ENCODE peak calls at places on chromosome 19, in five cellular contexts. One of them, this sample, is unnamed.

GRCh38 chr19:4414144-4414799 is 11.8 kb downstream of the CHAF1A start:
- DNase-seq in ELF-1: no peak
- DNase-seq in T-helper 2 cell: no peak
- DNase-seq in IMR-90: peak
- DNase-seq in stimulated activated CD4-positive, alpha-beta T cell treated with anti-CD3 and anti-CD28 coated beads, Interleukin-4, amount 100 ng/mL, for 48 hours: no peak
- DNase-seq in this sample: no peak

GRCh38 chr19:41421973-41422372 is 5.2 kb downstream of the B3GNT8 start:
- DNase-seq in ELF-1: no peak
- DNase-seq in T-helper 2 cell: no peak
- DNase-seq in IMR-90: no peak
- DNase-seq in stimulated activated CD4-positive, alpha-beta T cell treated with anti-CD3 and anti-CD28 coated beads, Interleukin-4, amount 100 ng/mL, for 48 hours: no peak
- DNase-seq in this sample: no peak

GRCh38 chr19:30557212-30557611 is 185.0 kb downstream of the ZNF536 start:
- DNase-seq in ELF-1: no peak
- DNase-seq in T-helper 2 cell: no peak
- DNase-seq in IMR-90: no peak
- DNase-seq in stimulated activated CD4-positive, alpha-beta T cell treated with anti-CD3 and anti-CD28 coated beads, Interleukin-4, amount 100 ng/mL, for 48 hours: no peak
- DNase-seq in this sample: no peak

GRCh38 chr19:46955114-46955812 is 64.4 kb upstream of the NPAS1 start:
- DNase-seq in ELF-1: no peak
- DNase-seq in T-helper 2 cell: peak
- DNase-seq in IMR-90: peak
- DNase-seq in stimulated activated CD4-positive, alpha-beta T cell treated with anti-CD3 and anti-CD28 coated beads, Interleukin-4, amount 100 ng/mL, for 48 hours: no peak
- DNase-seq in this sample: no peak

GRCh38 chr19:15123900-15124299 is 16.7 kb downstream of the SYDE1 start:
- DNase-seq in ELF-1: no peak
- DNase-seq in T-helper 2 cell: no peak
- DNase-seq in IMR-90: no peak
- DNase-seq in stimulated activated CD4-positive, alpha-beta T cell treated with anti-CD3 and anti-CD28 coated beads, Interleukin-4, amount 100 ng/mL, for 48 hours: no peak
- DNase-seq in this sample: peak

GRCh38 chr19:45323671-45324081 is 1.0 kb upstream of the CKM start:
- DNase-seq in ELF-1: no peak
- DNase-seq in T-helper 2 cell: no peak
- DNase-seq in IMR-90: no peak
- DNase-seq in stimulated activated CD4-positive, alpha-beta T cell treated with anti-CD3 and anti-CD28 coated beads, Interleukin-4, amount 100 ng/mL, for 48 hours: no peak
- DNase-seq in this sample: peak

GRCh38 chr19:52689804-52690394 is 44.9 kb downstream of the ZNF611 start:
- DNase-seq in ELF-1: peak
- DNase-seq in T-helper 2 cell: peak
- DNase-seq in IMR-90: no peak
- DNase-seq in stimulated activated CD4-positive, alpha-beta T cell treated with anti-CD3 and anti-CD28 coated beads, Interleukin-4, amount 100 ng/mL, for 48 hours: peak
- DNase-seq in this sample: peak

GRCh38 chr19:33872445-33873320 is 76.0 kb downstream of the KCTD15 start:
- DNase-seq in ELF-1: peak
- DNase-seq in T-helper 2 cell: no peak
- DNase-seq in IMR-90: no peak
- DNase-seq in stimulated activated CD4-positive, alpha-beta T cell treated with anti-CD3 and anti-CD28 coated beads, Interleukin-4, amount 100 ng/mL, for 48 hours: no peak
- DNase-seq in this sample: no peak

GRCh38 chr19:16436780-16437179 is 35.0 kb downstream of the EPS15L1 start:
- DNase-seq in ELF-1: no peak
- DNase-seq in T-helper 2 cell: no peak
- DNase-seq in IMR-90: no peak
- DNase-seq in stimulated activated CD4-positive, alpha-beta T cell treated with anti-CD3 and anti-CD28 coated beads, Interleukin-4, amount 100 ng/mL, for 48 hours: no peak
- DNase-seq in this sample: no peak

GRCh38 chr19:3821156-3821555 is 35.0 kb upstream of the MATK start:
- DNase-seq in ELF-1: peak
- DNase-seq in T-helper 2 cell: no peak
- DNase-seq in IMR-90: no peak
- DNase-seq in stimulated activated CD4-positive, alpha-beta T cell treated with anti-CD3 and anti-CD28 coated beads, Interleukin-4, amount 100 ng/mL, for 48 hours: no peak
- DNase-seq in this sample: no peak

GRCh38 chr19:30093966-30094770 is 152.1 kb downstream of the URI1 start:
- DNase-seq in ELF-1: no peak
- DNase-seq in T-helper 2 cell: no peak
- DNase-seq in IMR-90: no peak
- DNase-seq in stimulated activated CD4-positive, alpha-beta T cell treated with anti-CD3 and anti-CD28 coated beads, Interleukin-4, amount 100 ng/mL, for 48 hours: no peak
- DNase-seq in this sample: no peak

GRCh38 chr19:13574933-13575332 is 68.7 kb upstream of the CACNA1A start:
- DNase-seq in ELF-1: peak
- DNase-seq in T-helper 2 cell: no peak
- DNase-seq in IMR-90: peak
- DNase-seq in stimulated activated CD4-positive, alpha-beta T cell treated with anti-CD3 and anti-CD28 coated beads, Interleukin-4, amount 100 ng/mL, for 48 hours: no peak
- DNase-seq in this sample: peak

GRCh38 chr19:18967358-18968146 is 26.5 kb upstream of the HOMER3 start:
- DNase-seq in ELF-1: no peak
- DNase-seq in T-helper 2 cell: no peak
- DNase-seq in IMR-90: peak
- DNase-seq in stimulated activated CD4-positive, alpha-beta T cell treated with anti-CD3 and anti-CD28 coated beads, Interleukin-4, amount 100 ng/mL, for 48 hours: no peak
- DNase-seq in this sample: no peak

GRCh38 chr19:11378319-11379189 is 4.1 kb downstream of the SWSAP1 start:
- DNase-seq in ELF-1: peak
- DNase-seq in T-helper 2 cell: no peak
- DNase-seq in IMR-90: peak
- DNase-seq in stimulated activated CD4-positive, alpha-beta T cell treated with anti-CD3 and anti-CD28 coated beads, Interleukin-4, amount 100 ng/mL, for 48 hours: no peak
- DNase-seq in this sample: peak

GRCh38 chr19:37964109-37964508 is 57.1 kb downstream of the SIPA1L3 start:
- DNase-seq in ELF-1: no peak
- DNase-seq in T-helper 2 cell: no peak
- DNase-seq in IMR-90: peak
- DNase-seq in stimulated activated CD4-positive, alpha-beta T cell treated with anti-CD3 and anti-CD28 coated beads, Interleukin-4, amount 100 ng/mL, for 48 hours: no peak
- DNase-seq in this sample: no peak

GRCh38 chr19:56245062-56245740 is 27.3 kb upstream of the EDDM13 start:
- DNase-seq in ELF-1: no peak
- DNase-seq in T-helper 2 cell: no peak
- DNase-seq in IMR-90: peak
- DNase-seq in stimulated activated CD4-positive, alpha-beta T cell treated with anti-CD3 and anti-CD28 coated beads, Interleukin-4, amount 100 ng/mL, for 48 hours: no peak
- DNase-seq in this sample: no peak

GRCh38 chr19:3580156-3580955 is 4.9 kb upstream of the GIPC3 start:
- DNase-seq in ELF-1: no peak
- DNase-seq in T-helper 2 cell: no peak
- DNase-seq in IMR-90: peak
- DNase-seq in stimulated activated CD4-positive, alpha-beta T cell treated with anti-CD3 and anti-CD28 coated beads, Interleukin-4, amount 100 ng/mL, for 48 hours: no peak
- DNase-seq in this sample: no peak

GRCh38 chr19:8335343-8336071 is 7.6 kb downstream of the KANK3 start:
- DNase-seq in ELF-1: no peak
- DNase-seq in T-helper 2 cell: peak
- DNase-seq in IMR-90: no peak
- DNase-seq in stimulated activated CD4-positive, alpha-beta T cell treated with anti-CD3 and anti-CD28 coated beads, Interleukin-4, amount 100 ng/mL, for 48 hours: no peak
- DNase-seq in this sample: peak

GRCh38 chr19:5609881-5610280 is 12.7 kb downstream of the SAFB2 start:
- DNase-seq in ELF-1: no peak
- DNase-seq in T-helper 2 cell: no peak
- DNase-seq in IMR-90: no peak
- DNase-seq in stimulated activated CD4-positive, alpha-beta T cell treated with anti-CD3 and anti-CD28 coated beads, Interleukin-4, amount 100 ng/mL, for 48 hours: no peak
- DNase-seq in this sample: no peak

GRCh38 chr19:30812099-30812684 is 440.0 kb downstream of the ZNF536 start:
- DNase-seq in ELF-1: no peak
- DNase-seq in T-helper 2 cell: no peak
- DNase-seq in IMR-90: no peak
- DNase-seq in stimulated activated CD4-positive, alpha-beta T cell treated with anti-CD3 and anti-CD28 coated beads, Interleukin-4, amount 100 ng/mL, for 48 hours: no peak
- DNase-seq in this sample: no peak

GRCh38 chr19:1063909-1064660 is 2.9 kb upstream of the ARHGAP45 start:
- DNase-seq in ELF-1: no peak
- DNase-seq in T-helper 2 cell: no peak
- DNase-seq in IMR-90: no peak
- DNase-seq in stimulated activated CD4-positive, alpha-beta T cell treated with anti-CD3 and anti-CD28 coated beads, Interleukin-4, amount 100 ng/mL, for 48 hours: no peak
- DNase-seq in this sample: peak

GRCh38 chr19:50486823-50487515 is 10.3 kb upstream of the GARIN5A start:
- DNase-seq in ELF-1: peak
- DNase-seq in T-helper 2 cell: peak
- DNase-seq in IMR-90: peak
- DNase-seq in stimulated activated CD4-positive, alpha-beta T cell treated with anti-CD3 and anti-CD28 coated beads, Interleukin-4, amount 100 ng/mL, for 48 hours: peak
- DNase-seq in this sample: peak

GRCh38 chr19:2477732-2478191 is 1.8 kb downstream of the GADD45B start:
- DNase-seq in ELF-1: no peak
- DNase-seq in T-helper 2 cell: peak
- DNase-seq in IMR-90: peak
- DNase-seq in stimulated activated CD4-positive, alpha-beta T cell treated with anti-CD3 and anti-CD28 coated beads, Interleukin-4, amount 100 ng/mL, for 48 hours: no peak
- DNase-seq in this sample: no peak

GRCh38 chr19:40461669-40462221 is 3.8 kb downstream of the BLVRB start:
- DNase-seq in ELF-1: no peak
- DNase-seq in T-helper 2 cell: no peak
- DNase-seq in IMR-90: no peak
- DNase-seq in stimulated activated CD4-positive, alpha-beta T cell treated with anti-CD3 and anti-CD28 coated beads, Interleukin-4, amount 100 ng/mL, for 48 hours: no peak
- DNase-seq in this sample: no peak

GRCh38 chr19:3722443-3723109 is 14.4 kb downstream of the TJP3 start:
- DNase-seq in ELF-1: peak
- DNase-seq in T-helper 2 cell: no peak
- DNase-seq in IMR-90: no peak
- DNase-seq in stimulated activated CD4-positive, alpha-beta T cell treated with anti-CD3 and anti-CD28 coated beads, Interleukin-4, amount 100 ng/mL, for 48 hours: no peak
- DNase-seq in this sample: peak

GRCh38 chr19:6580313-6580712 is 10.6 kb downstream of the CD70 start:
- DNase-seq in ELF-1: no peak
- DNase-seq in T-helper 2 cell: no peak
- DNase-seq in IMR-90: peak
- DNase-seq in stimulated activated CD4-positive, alpha-beta T cell treated with anti-CD3 and anti-CD28 coated beads, Interleukin-4, amount 100 ng/mL, for 48 hours: no peak
- DNase-seq in this sample: no peak

GRCh38 chr19:2224754-2225349 is 11.3 kb downstream of the PLEKHJ1 start:
- DNase-seq in ELF-1: no peak
- DNase-seq in T-helper 2 cell: no peak
- DNase-seq in IMR-90: no peak
- DNase-seq in stimulated activated CD4-positive, alpha-beta T cell treated with anti-CD3 and anti-CD28 coated beads, Interleukin-4, amount 100 ng/mL, for 48 hours: no peak
- DNase-seq in this sample: no peak

GRCh38 chr19:2302319-2303208 is 5.4 kb downstream of the LINGO3 start:
- DNase-seq in ELF-1: peak
- DNase-seq in T-helper 2 cell: no peak
- DNase-seq in IMR-90: peak
- DNase-seq in stimulated activated CD4-positive, alpha-beta T cell treated with anti-CD3 and anti-CD28 coated beads, Interleukin-4, amount 100 ng/mL, for 48 hours: no peak
- DNase-seq in this sample: peak

GRCh38 chr19:55220525-55220924 is 8.0 kb downstream of the TMEM86B start:
- DNase-seq in ELF-1: peak
- DNase-seq in T-helper 2 cell: no peak
- DNase-seq in IMR-90: no peak
- DNase-seq in stimulated activated CD4-positive, alpha-beta T cell treated with anti-CD3 and anti-CD28 coated beads, Interleukin-4, amount 100 ng/mL, for 48 hours: no peak
- DNase-seq in this sample: peak

GRCh38 chr19:28428644-28429348 is 784.2 kb downstream of the UQCRFS1 start:
- DNase-seq in ELF-1: no peak
- DNase-seq in T-helper 2 cell: no peak
- DNase-seq in IMR-90: no peak
- DNase-seq in stimulated activated CD4-positive, alpha-beta T cell treated with anti-CD3 and anti-CD28 coated beads, Interleukin-4, amount 100 ng/mL, for 48 hours: no peak
- DNase-seq in this sample: no peak

GRCh38 chr19:12670159-12670928 is 3.7 kb downstream of the WDR83 start:
- DNase-seq in ELF-1: no peak
- DNase-seq in T-helper 2 cell: no peak
- DNase-seq in IMR-90: no peak
- DNase-seq in stimulated activated CD4-positive, alpha-beta T cell treated with anti-CD3 and anti-CD28 coated beads, Interleukin-4, amount 100 ng/mL, for 48 hours: no peak
- DNase-seq in this sample: peak

GRCh38 chr19:34457446-34457845 is 24.1 kb upstream of the WTIP start:
- DNase-seq in ELF-1: no peak
- DNase-seq in T-helper 2 cell: no peak
- DNase-seq in IMR-90: no peak
- DNase-seq in stimulated activated CD4-positive, alpha-beta T cell treated with anti-CD3 and anti-CD28 coated beads, Interleukin-4, amount 100 ng/mL, for 48 hours: no peak
- DNase-seq in this sample: no peak

GRCh38 chr19:398719-399118 is 10.2 kb downstream of the C2CD4C start:
- DNase-seq in ELF-1: no peak
- DNase-seq in T-helper 2 cell: no peak
- DNase-seq in IMR-90: no peak
- DNase-seq in stimulated activated CD4-positive, alpha-beta T cell treated with anti-CD3 and anti-CD28 coated beads, Interleukin-4, amount 100 ng/mL, for 48 hours: no peak
- DNase-seq in this sample: no peak

GRCh38 chr19:14059652-14060155 is 2.2 kb downstream of the PALM3 start:
- DNase-seq in ELF-1: no peak
- DNase-seq in T-helper 2 cell: no peak
- DNase-seq in IMR-90: no peak
- DNase-seq in stimulated activated CD4-positive, alpha-beta T cell treated with anti-CD3 and anti-CD28 coated beads, Interleukin-4, amount 100 ng/mL, for 48 hours: no peak
- DNase-seq in this sample: no peak

GRCh38 chr19:51125421-51126075 is 842 bp downstream of the SIGLEC9 start:
- DNase-seq in ELF-1: no peak
- DNase-seq in T-helper 2 cell: no peak
- DNase-seq in IMR-90: no peak
- DNase-seq in stimulated activated CD4-positive, alpha-beta T cell treated with anti-CD3 and anti-CD28 coated beads, Interleukin-4, amount 100 ng/mL, for 48 hours: no peak
- DNase-seq in this sample: peak

GRCh38 chr19:17553256-17553655 is 2.2 kb upstream of the COLGALT1 start:
- DNase-seq in ELF-1: peak
- DNase-seq in T-helper 2 cell: no peak
- DNase-seq in IMR-90: peak
- DNase-seq in stimulated activated CD4-positive, alpha-beta T cell treated with anti-CD3 and anti-CD28 coated beads, Interleukin-4, amount 100 ng/mL, for 48 hours: no peak
- DNase-seq in this sample: no peak

GRCh38 chr19:6536138-6536671 is 5.4 kb downstream of the TNFSF9 start:
- DNase-seq in ELF-1: peak
- DNase-seq in T-helper 2 cell: peak
- DNase-seq in IMR-90: no peak
- DNase-seq in stimulated activated CD4-positive, alpha-beta T cell treated with anti-CD3 and anti-CD28 coated beads, Interleukin-4, amount 100 ng/mL, for 48 hours: peak
- DNase-seq in this sample: peak

GRCh38 chr19:48252625-48253024 is 3.1 kb downstream of the CARD8 start:
- DNase-seq in ELF-1: no peak
- DNase-seq in T-helper 2 cell: no peak
- DNase-seq in IMR-90: no peak
- DNase-seq in stimulated activated CD4-positive, alpha-beta T cell treated with anti-CD3 and anti-CD28 coated beads, Interleukin-4, amount 100 ng/mL, for 48 hours: no peak
- DNase-seq in this sample: no peak

GRCh38 chr19:45542234-45542668 is 35.0 kb downstream of the VASP start:
- DNase-seq in ELF-1: no peak
- DNase-seq in T-helper 2 cell: no peak
- DNase-seq in IMR-90: no peak
- DNase-seq in stimulated activated CD4-positive, alpha-beta T cell treated with anti-CD3 and anti-CD28 coated beads, Interleukin-4, amount 100 ng/mL, for 48 hours: no peak
- DNase-seq in this sample: no peak

This sample was measured in endodermal cell.